ENCODE peak calls at places on chromosomes 11 and 22, in ten cellular contexts. One of them, this sample, is unnamed.

GRCh38 chr22:23520875-23521441 is 59.1 kb downstream of the IGLL1 start:
- DNase-seq in ovary: peak
- DNase-seq in sigmoid colon: peak
- DNase-seq in stomach: no peak
- DNase-seq in transverse colon: no peak
- DNase-seq in tibial nerve: peak
- DNase-seq in suprapubic skin: no peak
- DNase-seq in SK-N-SH: peak
- DNase-seq in A549: peak
- DNase-seq in H1: no peak
- DNase-seq in this sample: no peak

GRCh38 chr11:108035690-108036089 is 27.0 kb downstream of the CUL5 start:
- DNase-seq in ovary: no peak
- DNase-seq in transverse colon: no peak
- DNase-seq in tibial nerve: no peak
- DNase-seq in A549: no peak
- DNase-seq in H1: no peak
- DNase-seq in SK-N-SH: no peak
- DNase-seq in stomach: no peak
- DNase-seq in sigmoid colon: no peak
- DNase-seq in suprapubic skin: no peak
- DNase-seq in this sample: no peak

GRCh38 chr22:18997306-18997924 is 61.3 kb upstream of the PRODH start:
- DNase-seq in H1: no peak
- DNase-seq in ovary: no peak
- DNase-seq in suprapubic skin: no peak
- DNase-seq in A549: no peak
- DNase-seq in tibial nerve: no peak
- DNase-seq in stomach: no peak
- DNase-seq in transverse colon: no peak
- DNase-seq in sigmoid colon: no peak
- DNase-seq in SK-N-SH: no peak
- DNase-seq in this sample: peak

GRCh38 chr11:134407321-134407828 is 4.7 kb downstream of the B3GAT1 start:
- DNase-seq in H1: no peak
- DNase-seq in sigmoid colon: no peak
- DNase-seq in suprapubic skin: no peak
- DNase-seq in stomach: peak
- DNase-seq in SK-N-SH: no peak
- DNase-seq in tibial nerve: no peak
- DNase-seq in A549: no peak
- DNase-seq in transverse colon: no peak
- DNase-seq in ovary: no peak
- DNase-seq in this sample: no peak

GRCh38 chr11:96567193-96567592 is 177.4 kb downstream of the JRKL start:
- DNase-seq in H1: no peak
- DNase-seq in stomach: no peak
- DNase-seq in A549: no peak
- DNase-seq in suprapubic skin: no peak
- DNase-seq in sigmoid colon: no peak
- DNase-seq in transverse colon: no peak
- DNase-seq in ovary: no peak
- DNase-seq in tibial nerve: no peak
- DNase-seq in SK-N-SH: no peak
- DNase-seq in this sample: no peak

GRCh38 chr11:34654491-34655334 is 33.8 kb downstream of the EHF start:
- DNase-seq in stomach: peak
- DNase-seq in transverse colon: no peak
- DNase-seq in tibial nerve: peak
- DNase-seq in SK-N-SH: no peak
- DNase-seq in H1: no peak
- DNase-seq in sigmoid colon: no peak
- DNase-seq in A549: peak
- DNase-seq in ovary: no peak
- DNase-seq in suprapubic skin: peak
- DNase-seq in this sample: peak

GRCh38 chr11:69089258-69089657 is 40.5 kb downstream of the TPCN2 start:
- DNase-seq in sigmoid colon: peak
- DNase-seq in suprapubic skin: no peak
- DNase-seq in ovary: no peak
- DNase-seq in H1: no peak
- DNase-seq in tibial nerve: no peak
- DNase-seq in A549: no peak
- DNase-seq in transverse colon: no peak
- DNase-seq in SK-N-SH: no peak
- DNase-seq in stomach: peak
- DNase-seq in this sample: no peak

GRCh38 chr11:40125054-40125453 is 1334.4 kb downstream of the LRRC4C start:
- DNase-seq in suprapubic skin: no peak
- DNase-seq in transverse colon: no peak
- DNase-seq in ovary: no peak
- DNase-seq in stomach: no peak
- DNase-seq in H1: no peak
- DNase-seq in SK-N-SH: no peak
- DNase-seq in sigmoid colon: no peak
- DNase-seq in tibial nerve: no peak
- DNase-seq in A549: no peak
- DNase-seq in this sample: no peak

GRCh38 chr11:103792981-103793468 is 243.4 kb upstream of the DDI1 start:
- DNase-seq in SK-N-SH: no peak
- DNase-seq in H1: no peak
- DNase-seq in transverse colon: no peak
- DNase-seq in stomach: no peak
- DNase-seq in sigmoid colon: no peak
- DNase-seq in suprapubic skin: no peak
- DNase-seq in A549: no peak
- DNase-seq in ovary: no peak
- DNase-seq in tibial nerve: no peak
- DNase-seq in this sample: no peak

GRCh38 chr11:111176603-111177002 is 68.9 kb upstream of the POU2AF2 start:
- DNase-seq in tibial nerve: no peak
- DNase-seq in A549: no peak
- DNase-seq in suprapubic skin: no peak
- DNase-seq in sigmoid colon: no peak
- DNase-seq in stomach: no peak
- DNase-seq in H1: no peak
- DNase-seq in SK-N-SH: no peak
- DNase-seq in transverse colon: no peak
- DNase-seq in ovary: no peak
- DNase-seq in this sample: no peak

GRCh38 chr11:3130269-3131071 is 34.6 kb downstream of the OSBPL5 start:
- DNase-seq in SK-N-SH: no peak
- DNase-seq in tibial nerve: no peak
- DNase-seq in sigmoid colon: peak
- DNase-seq in transverse colon: no peak
- DNase-seq in A549: no peak
- DNase-seq in suprapubic skin: peak
- DNase-seq in ovary: peak
- DNase-seq in stomach: no peak
- DNase-seq in H1: no peak
- DNase-seq in this sample: no peak

GRCh38 chr11:67390947-67391303 is 861 bp upstream of the RAD9A start:
- DNase-seq in stomach: no peak
- DNase-seq in ovary: no peak
- DNase-seq in tibial nerve: no peak
- DNase-seq in sigmoid colon: no peak
- DNase-seq in transverse colon: no peak
- DNase-seq in A549: no peak
- DNase-seq in H1: no peak
- DNase-seq in SK-N-SH: no peak
- DNase-seq in suprapubic skin: no peak
- DNase-seq in this sample: no peak

GRCh38 chr22:35344956-35345690 is 35.8 kb upstream of the HMOX1 start:
- DNase-seq in tibial nerve: no peak
- DNase-seq in H1: no peak
- DNase-seq in A549: no peak
- DNase-seq in transverse colon: peak
- DNase-seq in stomach: no peak
- DNase-seq in ovary: no peak
- DNase-seq in sigmoid colon: no peak
- DNase-seq in SK-N-SH: no peak
- DNase-seq in suprapubic skin: no peak
- DNase-seq in this sample: no peak

GRCh38 chr22:23033116-23033905 is 37.0 kb upstream of the GNAZ start:
- DNase-seq in A549: no peak
- DNase-seq in tibial nerve: no peak
- DNase-seq in ovary: no peak
- DNase-seq in sigmoid colon: no peak
- DNase-seq in transverse colon: no peak
- DNase-seq in SK-N-SH: no peak
- DNase-seq in H1: no peak
- DNase-seq in stomach: no peak
- DNase-seq in suprapubic skin: no peak
- DNase-seq in this sample: no peak

GRCh38 chr11:114283422-114283821 is 12.8 kb upstream of the NNMT start:
- DNase-seq in suprapubic skin: no peak
- DNase-seq in stomach: no peak
- DNase-seq in sigmoid colon: no peak
- DNase-seq in tibial nerve: no peak
- DNase-seq in ovary: no peak
- DNase-seq in A549: no peak
- DNase-seq in H1: no peak
- DNase-seq in SK-N-SH: no peak
- DNase-seq in transverse colon: no peak
- DNase-seq in this sample: no peak

GRCh38 chr11:122099345-122100045 is 16.5 kb downstream of the BLID start:
- DNase-seq in transverse colon: no peak
- DNase-seq in H1: no peak
- DNase-seq in sigmoid colon: no peak
- DNase-seq in suprapubic skin: no peak
- DNase-seq in tibial nerve: no peak
- DNase-seq in stomach: no peak
- DNase-seq in ovary: no peak
- DNase-seq in A549: no peak
- DNase-seq in SK-N-SH: no peak
- DNase-seq in this sample: no peak

DNA sequence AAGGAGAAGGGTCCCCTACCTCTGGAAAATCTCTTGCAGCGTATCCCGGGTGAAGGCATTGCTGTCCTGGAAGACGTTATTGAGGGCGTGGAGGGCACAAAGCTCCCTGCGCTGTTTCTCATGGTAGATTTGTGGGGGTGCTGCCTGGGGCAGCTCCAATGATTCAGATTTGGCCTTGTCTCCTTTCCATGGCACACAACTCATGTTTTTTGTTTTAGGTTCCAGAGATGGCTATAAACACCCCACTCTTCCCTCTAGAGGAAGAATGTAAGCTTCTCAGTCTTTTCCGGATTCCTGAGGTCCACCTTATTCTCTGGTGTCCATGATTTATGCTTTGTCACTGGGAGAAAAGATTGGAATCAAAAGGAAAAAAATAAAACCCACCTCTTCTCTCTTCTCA is 959 bp downstream of the JOSD1 start:
- DNase-seq in A549: no peak
- DNase-seq in H1: no peak
- DNase-seq in tibial nerve: no peak
- DNase-seq in transverse colon: no peak
- DNase-seq in stomach: no peak
- DNase-seq in SK-N-SH: no peak
- DNase-seq in ovary: no peak
- DNase-seq in suprapubic skin: no peak
- DNase-seq in sigmoid colon: peak
- DNase-seq in this sample: no peak
- TF ChIP-seq EP300 in A549: no peak
- TF ChIP-seq EP300 in H1: no peak
- TF ChIP-seq EP300 in tibial nerve: no peak
- TF ChIP-seq EP300 in transverse colon: no peak
- TF ChIP-seq EP300 in stomach: no peak
- TF ChIP-seq EP300 in SK-N-SH: no peak
- TF ChIP-seq EP300 in ovary: no peak
- TF ChIP-seq EP300 in suprapubic skin: no peak
- TF ChIP-seq EP300 in sigmoid colon: no peak
- TF ChIP-seq EP300 in this sample: no peak

DNA sequence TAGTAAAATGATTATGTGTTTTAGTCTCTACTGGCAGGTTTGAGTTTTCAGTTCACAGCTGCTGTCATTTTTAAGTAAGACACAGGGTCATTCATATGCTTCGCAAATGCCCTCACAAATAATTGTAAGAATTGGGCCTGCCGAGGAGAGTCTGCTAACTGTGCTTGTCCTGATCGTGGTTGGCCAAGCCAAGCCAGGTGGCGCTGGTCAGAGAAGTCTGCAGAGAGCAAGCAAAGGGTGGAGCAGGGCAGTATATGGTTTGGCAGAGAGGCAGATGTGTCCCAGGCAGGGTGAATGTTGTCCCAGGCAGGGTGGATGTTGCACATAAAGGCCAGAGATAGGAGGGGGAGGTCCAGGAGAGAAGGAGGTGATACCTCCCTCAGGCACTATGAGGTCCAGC is 52.7 kb downstream of the SCN3B start:
- DNase-seq in ovary: no peak
- DNase-seq in A549: no peak
- DNase-seq in H1: no peak
- DNase-seq in sigmoid colon: no peak
- DNase-seq in suprapubic skin: no peak
- DNase-seq in stomach: no peak
- DNase-seq in SK-N-SH: no peak
- DNase-seq in transverse colon: no peak
- DNase-seq in tibial nerve: no peak
- DNase-seq in this sample: no peak
- H3K4me3 ChIP-seq in ovary: no peak
- H3K4me3 ChIP-seq in A549: no peak
- H3K4me3 ChIP-seq in H1: no peak
- H3K4me3 ChIP-seq in sigmoid colon: no peak
- H3K4me3 ChIP-seq in suprapubic skin: no peak
- H3K4me3 ChIP-seq in stomach: no peak
- H3K4me3 ChIP-seq in SK-N-SH: no peak
- H3K4me3 ChIP-seq in transverse colon: no peak
- H3K4me3 ChIP-seq in tibial nerve: no peak
- H3K4me3 ChIP-seq in this sample: no peak

DNA sequence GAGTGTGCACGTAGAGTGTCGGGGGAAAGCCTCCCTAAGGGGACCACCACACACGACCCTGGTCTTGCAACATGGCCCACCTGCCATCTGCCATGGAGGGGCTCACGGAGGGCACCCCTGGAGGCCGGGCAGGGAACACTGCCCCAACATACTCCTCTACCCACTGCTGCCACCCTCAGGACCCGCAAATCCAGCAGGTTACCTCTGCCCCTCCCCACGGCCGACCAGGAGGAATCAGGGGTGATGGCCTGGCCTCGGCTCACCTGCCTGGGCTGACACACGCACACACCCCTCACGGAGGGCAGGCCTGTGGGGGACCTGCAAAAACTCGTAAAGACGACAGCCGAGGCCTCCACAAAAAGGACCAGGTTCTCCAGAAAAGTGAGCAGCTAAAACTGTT is 30.2 kb downstream of the CHID1 start:
- DNase-seq in suprapubic skin: no peak
- DNase-seq in stomach: no peak
- DNase-seq in A549: no peak
- DNase-seq in sigmoid colon: no peak
- DNase-seq in SK-N-SH: no peak
- DNase-seq in ovary: no peak
- DNase-seq in tibial nerve: no peak
- DNase-seq in transverse colon: no peak
- DNase-seq in H1: no peak
- DNase-seq in this sample: no peak
- TF ChIP-seq CTCF in suprapubic skin: no peak
- TF ChIP-seq CTCF in stomach: no peak
- TF ChIP-seq CTCF in A549: no peak
- TF ChIP-seq CTCF in sigmoid colon: no peak
- TF ChIP-seq CTCF in SK-N-SH: no peak
- TF ChIP-seq CTCF in ovary: no peak
- TF ChIP-seq CTCF in tibial nerve: no peak
- TF ChIP-seq CTCF in transverse colon: no peak
- TF ChIP-seq CTCF in H1: peak
- TF ChIP-seq CTCF in this sample: no peak

GRCh38 chr22:39267966-39268365 is 23.2 kb upstream of the PDGFB start:
- DNase-seq in SK-N-SH: no peak
- DNase-seq in A549: no peak
- DNase-seq in ovary: no peak
- DNase-seq in transverse colon: no peak
- DNase-seq in sigmoid colon: no peak
- DNase-seq in tibial nerve: no peak
- DNase-seq in suprapubic skin: no peak
- DNase-seq in H1: no peak
- DNase-seq in stomach: no peak
- DNase-seq in this sample: no peak
- TF ChIP-seq EP300 in SK-N-SH: no peak
- TF ChIP-seq EP300 in A549: no peak
- TF ChIP-seq EP300 in ovary: no peak
- TF ChIP-seq EP300 in transverse colon: no peak
- TF ChIP-seq EP300 in sigmoid colon: no peak
- TF ChIP-seq EP300 in tibial nerve: no peak
- TF ChIP-seq EP300 in suprapubic skin: no peak
- TF ChIP-seq EP300 in H1: no peak
- TF ChIP-seq EP300 in stomach: no peak
- TF ChIP-seq EP300 in this sample: no peak

This sample was measured in upper lobe of left lung.